ENCODE peak calls at places on chromosomes 3 and 15, in four cellular contexts. D is stomach, V is esophagus muscularis mucosa, P is fibroblast of lung. F is an unnamed sample.

GRCh38 chr3:187291512-187292132 is at the start of gene MASP1:
- DNase-seq in D (no peak), V (no peak), P (peak), F (no peak)

GRCh38 chr3:58068126-58068809 is 60.0 kb downstream of the FLNB start:
- DNase-seq in D (peak), V (no peak), P (no peak), F (no peak)

GRCh38 chr3:42839616-42840015 is 30.4 kb downstream of the ACKR2 start:
- DNase-seq in D (peak), V (peak), P (peak), F (peak)

GRCh38 chr3:65436580-65436979 is 602.1 kb downstream of the MAGI1 start:
- DNase-seq in D (no peak), V (no peak), P (peak), F (no peak)

GRCh38 chr3:169999433-169999832 is 32.8 kb downstream of the SEC62 start:
- DNase-seq in D (no peak), V (no peak), P (no peak), F (peak)

GRCh38 chr3:187989458-187990153 is 164.4 kb upstream of the LPP start:
- DNase-seq in D (no peak), V (peak), P (no peak), F (no peak)

GRCh38 chr15:94125131-94125530 is 106.2 kb upstream of the MCTP2 start:
- DNase-seq in D (no peak), V (no peak), P (peak), F (no peak)

GRCh38 chr3:10185804-10186762 is 21.4 kb downstream of the IRAK2 start:
- DNase-seq in D (no peak), V (no peak), P (no peak), F (no peak)

GRCh38 chr15:78077053-78077859 is at the start of gene TBC1D2B:
- DNase-seq in D (peak), V (no peak), P (peak), F (peak)

GRCh38 chr3:99920530-99921376 is 103.1 kb downstream of the CMSS1 start:
- DNase-seq in D (peak), V (no peak), P (peak), F (no peak)

GRCh38 chr15:52780172-52780980 is 9.8 kb downstream of the ONECUT1 start:
- DNase-seq in D (peak), V (no peak), P (peak), F (peak)

GRCh38 chr3:184175981-184176376 is 1.3 kb downstream of the AP2M1 start:
- DNase-seq in D (no peak), V (no peak), P (no peak), F (no peak)
- TF ChIP-seq CTCF in D (no peak), V (no peak), P (no peak), F (no peak)

DNA sequence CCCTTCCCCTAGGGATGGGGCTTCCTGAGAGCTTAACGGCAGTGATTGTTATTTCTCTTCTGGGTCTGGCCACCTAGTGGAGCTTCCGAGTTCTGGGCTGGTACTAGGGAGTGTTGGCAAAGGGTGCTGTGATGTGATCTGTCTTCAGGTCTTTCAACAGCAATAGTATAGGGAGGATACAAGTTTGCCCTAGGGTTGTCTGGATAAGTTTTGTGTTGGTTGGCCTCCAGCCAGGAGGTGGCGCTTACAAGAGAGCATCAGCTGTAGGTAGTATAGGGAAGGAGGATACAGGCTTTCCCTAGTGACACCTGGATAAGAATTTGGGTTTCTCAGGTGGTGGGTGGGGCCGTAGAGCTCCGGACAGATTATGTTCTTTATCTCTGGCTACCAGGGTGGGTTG is 19.2 kb upstream of the CPOX start:
- DNase-seq in D (no peak), V (no peak), P (no peak), F (peak)
- TF ChIP-seq CTCF in D (no peak), V (no peak), P (no peak), F (peak)

DNA sequence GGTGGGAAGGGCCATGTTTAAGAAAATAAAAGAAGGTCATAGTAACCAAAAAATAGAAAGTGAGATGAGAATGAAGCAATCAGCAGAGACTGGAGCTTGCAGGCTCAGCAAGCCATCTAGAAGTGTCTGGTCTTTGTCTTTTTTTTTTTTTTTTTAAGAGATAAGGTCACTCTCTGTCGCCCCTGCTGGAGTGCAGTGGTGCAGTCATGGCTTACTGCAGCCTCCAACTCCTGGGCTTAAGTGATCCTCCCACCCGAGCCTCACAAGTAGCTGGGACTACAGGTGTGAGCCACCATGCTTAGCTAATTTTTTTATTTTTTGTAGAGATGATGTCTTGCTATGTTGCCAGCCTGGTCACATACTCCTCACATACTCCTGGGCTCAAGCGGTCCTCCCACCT is 36.2 kb downstream of the GXYLT2 start:
- DNase-seq in D (no peak), V (no peak), P (no peak), F (no peak)
- TF ChIP-seq CTCF in D (no peak), V (no peak), P (no peak), F (peak)

DNA sequence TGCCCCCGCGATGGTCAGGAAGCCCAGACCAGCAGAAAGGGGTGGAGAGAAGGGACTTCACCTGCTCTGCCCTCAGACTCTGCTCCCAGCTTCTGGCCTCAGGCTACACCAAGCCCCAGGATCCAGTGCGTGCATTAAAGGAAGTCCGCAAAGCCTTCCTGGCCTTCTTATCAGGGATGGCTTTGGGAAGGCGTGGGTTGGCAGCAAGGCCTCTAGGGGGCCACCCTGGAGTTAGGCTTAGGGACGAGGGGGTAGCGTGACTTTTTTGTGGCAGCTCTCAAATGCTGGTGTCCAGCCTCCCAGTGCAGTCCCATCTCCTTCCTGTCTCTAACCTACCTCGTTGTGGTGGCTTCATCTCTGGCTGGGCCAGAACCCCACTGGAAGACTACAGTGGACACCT is 18.9 kb upstream of the RPL29 start:
- DNase-seq in D (no peak), V (no peak), P (peak), F (no peak)
- TF ChIP-seq CTCF in D (no peak), V (no peak), P (peak), F (peak)

GRCh38 chr3:35739964-35740527 is 100.7 kb downstream of the ARPP21 start:
- DNase-seq in D (no peak), V (no peak), P (no peak), F (no peak)

GRCh38 chr3:35745802-35746484 is 106.6 kb downstream of the ARPP21 start:
- DNase-seq in D (no peak), V (no peak), P (no peak), F (no peak)

GRCh38 chr3:35743218-35743617 is 103.9 kb downstream of the ARPP21 start:
- DNase-seq in D (no peak), V (no peak), P (no peak), F (no peak)

GRCh38 chr3:35748144-35748543 is 108.8 kb downstream of the ARPP21 start:
- DNase-seq in D (no peak), V (no peak), P (no peak), F (no peak)

DNA sequence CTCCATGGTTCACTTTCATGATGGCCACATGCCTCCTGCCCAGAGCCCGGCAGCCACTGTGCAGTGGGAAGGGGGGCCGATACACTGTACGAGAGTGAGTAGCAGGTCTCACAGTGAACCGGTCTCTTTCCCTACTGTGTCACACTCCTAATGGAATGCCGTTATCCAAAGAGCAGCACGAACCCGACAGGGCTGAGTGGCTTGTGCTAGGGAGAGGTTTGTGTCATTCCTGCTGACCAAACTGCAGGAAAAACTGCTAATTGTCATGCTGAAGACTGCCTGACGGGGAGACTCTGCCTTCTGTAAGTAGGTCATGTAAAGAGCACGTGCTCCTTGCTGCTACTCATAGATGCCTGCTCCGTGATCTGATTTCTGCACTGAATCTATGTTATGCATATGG is 105.1 kb downstream of the ARPP21 start:
- DNase-seq in D (no peak), V (no peak), P (no peak), F (no peak)
- TF ChIP-seq CTCF in D (no peak), V (no peak), P (no peak), F (no peak)

GRCh38 chr15:75043509-75044257 is 20.3 kb downstream of the PPCDC start:
- DNase-seq in D (peak), V (peak), P (peak), F (peak)
- TF ChIP-seq CTCF in D (peak), V (peak), P (peak), F (peak)

F was measured in GM06990.